ENCODE peak calls at places on chromosome 11, in five cellular contexts. One of them, this sample, is unnamed.

GRCh38 chr11:121226415-121227263 is 65.9 kb upstream of the SC5D start:
- DNase-seq in A549: no peak
- DNase-seq in astrocyte: no peak
- DNase-seq in OCI-LY7: no peak
- DNase-seq in mammary epithelial cell: peak
- DNase-seq in this sample: no peak

GRCh38 chr11:33735166-33735425 is 1.1 kb downstream of the CD59 start:
- DNase-seq in astrocyte: no peak
- DNase-seq in A549: no peak
- DNase-seq in OCI-LY7: peak
- DNase-seq in mammary epithelial cell: no peak
- DNase-seq in this sample: no peak

GRCh38 chr11:120792306-120792705 is 231.6 kb upstream of the TBCEL start:
- DNase-seq in astrocyte: no peak
- DNase-seq in OCI-LY7: no peak
- DNase-seq in mammary epithelial cell: no peak
- DNase-seq in A549: no peak
- DNase-seq in this sample: no peak

GRCh38 chr11:111512296-111513239 is at the start of gene BTG4:
- DNase-seq in A549: peak
- DNase-seq in OCI-LY7: no peak
- DNase-seq in astrocyte: no peak
- DNase-seq in mammary epithelial cell: no peak
- DNase-seq in this sample: no peak

GRCh38 chr11:131637469-131638175 is 267.2 kb downstream of the NTM start:
- DNase-seq in astrocyte: peak
- DNase-seq in A549: no peak
- DNase-seq in mammary epithelial cell: no peak
- DNase-seq in OCI-LY7: no peak
- DNase-seq in this sample: no peak

GRCh38 chr11:2325719-2326118 is 23.9 kb downstream of the TSPAN32 start:
- DNase-seq in A549: no peak
- DNase-seq in mammary epithelial cell: peak
- DNase-seq in astrocyte: peak
- DNase-seq in OCI-LY7: no peak
- DNase-seq in this sample: no peak

GRCh38 chr11:118241191-118242098 is 10.7 kb downstream of the MPZL3 start:
- DNase-seq in A549: no peak
- DNase-seq in OCI-LY7: no peak
- DNase-seq in astrocyte: peak
- DNase-seq in mammary epithelial cell: peak
- DNase-seq in this sample: no peak

GRCh38 chr11:107844041-107844440 is 14.5 kb downstream of the SLC35F2 start:
- DNase-seq in OCI-LY7: no peak
- DNase-seq in A549: peak
- DNase-seq in mammary epithelial cell: peak
- DNase-seq in astrocyte: peak
- DNase-seq in this sample: no peak

GRCh38 chr11:88535916-88536547 is 198.5 kb upstream of the CTSC start:
- DNase-seq in OCI-LY7: no peak
- DNase-seq in mammary epithelial cell: peak
- DNase-seq in A549: peak
- DNase-seq in astrocyte: peak
- DNase-seq in this sample: no peak

GRCh38 chr11:10807629-10808552 is 835 bp downstream of the EIF4G2 start:
- DNase-seq in OCI-LY7: peak
- DNase-seq in mammary epithelial cell: peak
- DNase-seq in astrocyte: peak
- DNase-seq in A549: peak
- DNase-seq in this sample: peak

GRCh38 chr11:127926721-127927120 is 660.6 kb downstream of the ETS1 start:
- DNase-seq in mammary epithelial cell: no peak
- DNase-seq in A549: no peak
- DNase-seq in astrocyte: no peak
- DNase-seq in OCI-LY7: no peak
- DNase-seq in this sample: no peak

GRCh38 chr11:29018631-29019030 is 910.4 kb downstream of the METTL15 start:
- DNase-seq in mammary epithelial cell: peak
- DNase-seq in OCI-LY7: no peak
- DNase-seq in A549: peak
- DNase-seq in astrocyte: peak
- DNase-seq in this sample: no peak

GRCh38 chr11:78922886-78923625 is 348.4 kb upstream of the NARS2 start:
- DNase-seq in OCI-LY7: no peak
- DNase-seq in A549: no peak
- DNase-seq in astrocyte: no peak
- DNase-seq in mammary epithelial cell: no peak
- DNase-seq in this sample: no peak

GRCh38 chr11:119641991-119642745 is 86.8 kb downstream of the NECTIN1 start:
- DNase-seq in OCI-LY7: peak
- DNase-seq in A549: peak
- DNase-seq in mammary epithelial cell: peak
- DNase-seq in astrocyte: no peak
- DNase-seq in this sample: no peak

GRCh38 chr11:130213979-130214281 is 54.3 kb downstream of the ST14 start:
- DNase-seq in OCI-LY7: no peak
- DNase-seq in A549: no peak
- DNase-seq in astrocyte: no peak
- DNase-seq in mammary epithelial cell: no peak
- DNase-seq in this sample: no peak

GRCh38 chr11:46275964-46276641 is 1.4 kb upstream of the CREB3L1 start:
- DNase-seq in A549: no peak
- DNase-seq in OCI-LY7: no peak
- DNase-seq in mammary epithelial cell: no peak
- DNase-seq in astrocyte: no peak
- DNase-seq in this sample: no peak

GRCh38 chr11:76566811-76567210 is 103.7 kb downstream of the LRRC32 start:
- DNase-seq in OCI-LY7: no peak
- DNase-seq in astrocyte: no peak
- DNase-seq in mammary epithelial cell: no peak
- DNase-seq in A549: no peak
- DNase-seq in this sample: no peak

GRCh38 chr11:29190313-29190712 is 826.5 kb downstream of the KCNA4 start:
- DNase-seq in OCI-LY7: no peak
- DNase-seq in astrocyte: no peak
- DNase-seq in mammary epithelial cell: peak
- DNase-seq in A549: no peak
- DNase-seq in this sample: no peak

GRCh38 chr11:113392522-113392921 is 4.9 kb downstream of the ANKK1 start:
- DNase-seq in mammary epithelial cell: no peak
- DNase-seq in OCI-LY7: no peak
- DNase-seq in A549: no peak
- DNase-seq in astrocyte: no peak
- DNase-seq in this sample: no peak

GRCh38 chr11:119100246-119100959 is 1.2 kb downstream of the DPAGT1 start:
- DNase-seq in mammary epithelial cell: peak
- DNase-seq in A549: peak
- DNase-seq in OCI-LY7: no peak
- DNase-seq in astrocyte: peak
- DNase-seq in this sample: no peak

GRCh38 chr11:115256326-115257197 is 247.7 kb downstream of the CADM1 start:
- DNase-seq in astrocyte: no peak
- DNase-seq in OCI-LY7: peak
- DNase-seq in A549: no peak
- DNase-seq in mammary epithelial cell: no peak
- DNase-seq in this sample: no peak

GRCh38 chr11:86896486-86896885 is 58.7 kb downstream of the FZD4 start:
- DNase-seq in OCI-LY7: no peak
- DNase-seq in mammary epithelial cell: no peak
- DNase-seq in astrocyte: peak
- DNase-seq in A549: no peak
- DNase-seq in this sample: no peak

GRCh38 chr11:119370486-119371046 is 10.9 kb downstream of the USP2 start:
- DNase-seq in astrocyte: no peak
- DNase-seq in mammary epithelial cell: no peak
- DNase-seq in OCI-LY7: peak
- DNase-seq in A549: no peak
- DNase-seq in this sample: no peak

GRCh38 chr11:44892843-44893242 is 57.8 kb downstream of the TP53I11 start:
- DNase-seq in A549: no peak
- DNase-seq in mammary epithelial cell: no peak
- DNase-seq in astrocyte: no peak
- DNase-seq in OCI-LY7: no peak
- DNase-seq in this sample: no peak

GRCh38 chr11:57599381-57599780 is 1.9 kb downstream of the SERPING1 start:
- DNase-seq in mammary epithelial cell: no peak
- DNase-seq in OCI-LY7: no peak
- DNase-seq in A549: no peak
- DNase-seq in astrocyte: no peak
- DNase-seq in this sample: no peak

DNA sequence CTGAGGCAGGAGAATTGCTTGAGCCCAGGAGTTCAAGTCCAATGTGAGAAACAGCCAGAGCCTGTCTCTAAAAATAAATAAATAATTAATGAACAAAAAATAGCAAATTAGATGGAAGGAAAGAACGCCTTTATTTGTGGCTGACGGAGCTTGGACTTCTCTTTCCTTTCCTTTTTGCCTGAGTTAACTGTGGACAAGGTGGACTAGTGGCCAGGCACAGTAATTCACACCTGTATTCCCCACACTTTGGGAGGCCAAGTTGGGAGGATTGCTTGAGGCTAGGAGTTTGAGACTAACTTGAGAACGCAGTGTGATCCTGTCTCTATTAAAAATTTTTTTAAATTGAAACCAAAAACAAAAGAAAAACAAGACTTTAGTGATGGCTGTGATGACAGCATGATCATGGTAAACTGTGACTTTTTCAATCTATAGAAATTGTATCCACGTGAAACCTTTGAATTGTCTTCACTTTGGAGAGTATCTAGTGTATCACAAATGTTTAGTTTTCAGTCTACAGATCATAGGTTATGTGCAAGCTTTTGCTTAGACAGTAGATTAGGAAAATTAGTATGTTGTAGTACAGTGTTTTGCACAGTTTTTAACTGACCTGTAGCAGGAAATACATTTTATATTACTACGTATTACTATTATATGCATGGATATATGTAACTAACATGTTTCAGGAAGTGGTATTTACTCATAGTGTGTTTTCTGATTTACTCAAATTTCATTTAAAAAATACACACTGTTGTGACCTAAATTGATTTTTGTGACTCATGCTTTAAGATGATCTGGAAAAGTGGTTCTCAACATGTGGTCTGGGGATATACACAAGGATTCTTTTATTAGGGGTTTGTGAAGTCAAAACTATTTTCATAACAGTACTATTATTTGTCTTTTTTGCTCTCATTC is 42.1 kb downstream of the KDM2A start:
- DNase-seq in A549: no peak
- DNase-seq in astrocyte: peak
- DNase-seq in mammary epithelial cell: peak
- DNase-seq in OCI-LY7: no peak
- DNase-seq in this sample: no peak
- H3K27ac ChIP-seq in A549: no peak
- H3K27ac ChIP-seq in astrocyte: no peak
- H3K27ac ChIP-seq in mammary epithelial cell: no peak
- H3K27ac ChIP-seq in OCI-LY7: no peak
- H3K27ac ChIP-seq in this sample: no peak

GRCh38 chr11:17572791-17573460 is 25.9 kb downstream of the OTOG start:
- DNase-seq in OCI-LY7: no peak
- DNase-seq in mammary epithelial cell: no peak
- DNase-seq in astrocyte: no peak
- DNase-seq in A549: no peak
- DNase-seq in this sample: no peak
- H3K27ac ChIP-seq in OCI-LY7: no peak
- H3K27ac ChIP-seq in mammary epithelial cell: no peak
- H3K27ac ChIP-seq in astrocyte: no peak
- H3K27ac ChIP-seq in A549: no peak
- H3K27ac ChIP-seq in this sample: no peak

DNA sequence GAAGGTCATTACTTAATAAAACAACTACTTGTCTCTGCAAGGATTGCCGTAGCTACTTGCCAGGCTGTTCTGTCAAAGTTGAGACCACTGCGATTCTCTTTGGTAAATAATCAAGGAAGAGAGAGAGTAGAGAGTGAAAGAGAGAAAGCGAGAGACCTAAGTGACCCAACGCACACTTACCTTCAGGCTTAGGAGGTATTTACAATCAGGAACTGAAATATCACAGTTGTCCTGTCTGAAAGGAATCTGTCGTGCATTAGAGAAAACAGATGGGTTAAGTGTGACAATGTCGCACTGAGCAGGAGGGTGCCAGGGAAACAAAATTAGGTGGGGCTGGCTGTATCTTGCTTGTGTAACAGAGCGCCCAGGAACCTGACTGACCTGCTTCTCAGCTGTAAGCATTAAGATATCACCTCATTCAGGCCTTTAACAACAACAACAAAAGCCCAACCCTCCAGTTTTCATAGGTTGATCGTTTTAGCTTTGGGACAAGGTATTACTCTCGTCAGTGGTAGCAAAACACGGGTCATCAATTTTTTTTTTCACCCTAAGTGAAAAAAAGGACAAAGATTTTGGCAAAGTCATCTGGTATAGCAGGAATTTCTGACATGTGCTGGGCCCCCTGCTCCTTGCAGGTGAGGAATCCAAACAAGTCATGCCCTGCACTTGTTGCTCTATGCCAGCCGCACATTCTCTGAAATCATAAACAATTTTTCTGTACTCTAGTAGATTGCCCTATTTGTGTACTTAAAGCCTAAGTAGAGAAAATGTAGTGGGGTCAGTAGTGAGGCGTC is at the start of gene MUC15:
- DNase-seq in mammary epithelial cell: no peak
- DNase-seq in astrocyte: no peak
- DNase-seq in A549: no peak
- DNase-seq in OCI-LY7: no peak
- DNase-seq in this sample: no peak
- H3K27ac ChIP-seq in mammary epithelial cell: no peak
- H3K27ac ChIP-seq in astrocyte: no peak
- H3K27ac ChIP-seq in A549: no peak
- H3K27ac ChIP-seq in OCI-LY7: no peak
- H3K27ac ChIP-seq in this sample: no peak

GRCh38 chr11:68569357-68569756 is 108.8 kb downstream of the PPP6R3 start:
- DNase-seq in astrocyte: peak
- DNase-seq in OCI-LY7: no peak
- DNase-seq in mammary epithelial cell: peak
- DNase-seq in A549: no peak
- DNase-seq in this sample: no peak
- H3K27ac ChIP-seq in astrocyte: no peak
- H3K27ac ChIP-seq in OCI-LY7: no peak
- H3K27ac ChIP-seq in mammary epithelial cell: no peak
- H3K27ac ChIP-seq in A549: no peak
- H3K27ac ChIP-seq in this sample: no peak

GRCh38 chr11:71285111-71285510 is 32.7 kb upstream of the SHANK2 start:
- DNase-seq in A549: no peak
- DNase-seq in OCI-LY7: no peak
- DNase-seq in astrocyte: no peak
- DNase-seq in mammary epithelial cell: no peak
- DNase-seq in this sample: no peak

GRCh38 chr11:71281901-71282300 is 29.5 kb upstream of the SHANK2 start:
- DNase-seq in mammary epithelial cell: no peak
- DNase-seq in astrocyte: no peak
- DNase-seq in OCI-LY7: no peak
- DNase-seq in A549: no peak
- DNase-seq in this sample: no peak

GRCh38 chr11:71284525-71285092 is 32.2 kb upstream of the SHANK2 start:
- DNase-seq in A549: no peak
- DNase-seq in astrocyte: no peak
- DNase-seq in mammary epithelial cell: no peak
- DNase-seq in OCI-LY7: no peak
- DNase-seq in this sample: no peak

GRCh38 chr11:71283960-71284359 is 31.6 kb upstream of the SHANK2 start:
- DNase-seq in OCI-LY7: no peak
- DNase-seq in A549: no peak
- DNase-seq in astrocyte: no peak
- DNase-seq in mammary epithelial cell: peak
- DNase-seq in this sample: no peak

GRCh38 chr11:71282581-71283351 is 30.4 kb upstream of the SHANK2 start:
- DNase-seq in mammary epithelial cell: peak
- DNase-seq in astrocyte: no peak
- DNase-seq in A549: no peak
- DNase-seq in OCI-LY7: no peak
- DNase-seq in this sample: no peak
- H3K27ac ChIP-seq in mammary epithelial cell: peak
- H3K27ac ChIP-seq in astrocyte: no peak
- H3K27ac ChIP-seq in A549: no peak
- H3K27ac ChIP-seq in OCI-LY7: no peak
- H3K27ac ChIP-seq in this sample: no peak

This sample was measured in caudate nucleus.